ENCODE peak calls at places on chromosomes 16 and 17, in ten cellular contexts. One of them, this sample, is unnamed.

GRCh38 chr16:66275795-66276428 is 90.6 kb upstream of the CDH5 start:
- DNase-seq in A549: peak; percentile 71
- DNase-seq in upper lobe of left lung: no peak
- DNase-seq in stomach: peak; percentile 45
- DNase-seq in HepG2: peak; percentile 61
- DNase-seq in transverse colon: peak; percentile 49
- DNase-seq in H1: peak; percentile 50
- DNase-seq in ovary: no peak
- DNase-seq in suprapubic skin: no peak
- DNase-seq in sigmoid colon: peak; percentile 27
- DNase-seq in this sample: peak; percentile 33

GRCh38 chr17:78889525-78889924 is 13.5 kb downstream of the CEP295NL start:
- DNase-seq in HepG2: no peak
- DNase-seq in transverse colon: peak; percentile 43
- DNase-seq in H1: no peak
- DNase-seq in stomach: no peak
- DNase-seq in A549: no peak
- DNase-seq in suprapubic skin: no peak
- DNase-seq in ovary: no peak
- DNase-seq in sigmoid colon: no peak
- DNase-seq in upper lobe of left lung: no peak
- DNase-seq in this sample: no peak

GRCh38 chr16:85366031-85366763 is 246.9 kb upstream of the GSE1 start:
- DNase-seq in ovary: no peak
- DNase-seq in sigmoid colon: no peak
- DNase-seq in H1: no peak
- DNase-seq in transverse colon: no peak
- DNase-seq in stomach: no peak
- DNase-seq in upper lobe of left lung: peak; percentile 80
- DNase-seq in HepG2: no peak
- DNase-seq in suprapubic skin: peak; percentile 60
- DNase-seq in A549: no peak
- DNase-seq in this sample: no peak

GRCh38 chr16:73710526-73710925 is 586.1 kb upstream of the PSMD7 start:
- DNase-seq in H1: no peak
- DNase-seq in stomach: no peak
- DNase-seq in HepG2: no peak
- DNase-seq in ovary: no peak
- DNase-seq in transverse colon: no peak
- DNase-seq in A549: no peak
- DNase-seq in sigmoid colon: no peak
- DNase-seq in upper lobe of left lung: no peak
- DNase-seq in suprapubic skin: no peak
- DNase-seq in this sample: no peak

GRCh38 chr16:19777061-19777460 is 59.0 kb downstream of the IQCK start:
- DNase-seq in upper lobe of left lung: no peak
- DNase-seq in HepG2: no peak
- DNase-seq in sigmoid colon: no peak
- DNase-seq in ovary: no peak
- DNase-seq in stomach: no peak
- DNase-seq in H1: no peak
- DNase-seq in A549: no peak
- DNase-seq in transverse colon: no peak
- DNase-seq in suprapubic skin: no peak
- DNase-seq in this sample: no peak

GRCh38 chr16:72876221-72876620 is 171.7 kb downstream of the ZFHX3 start:
- DNase-seq in HepG2: no peak
- DNase-seq in stomach: peak; percentile 32
- DNase-seq in sigmoid colon: peak; percentile 86
- DNase-seq in ovary: no peak
- DNase-seq in transverse colon: peak; percentile 44
- DNase-seq in A549: no peak
- DNase-seq in suprapubic skin: no peak
- DNase-seq in upper lobe of left lung: no peak
- DNase-seq in H1: no peak
- DNase-seq in this sample: peak; percentile 50

GRCh38 chr17:75764711-75765421 is at the start of gene GALK1:
- DNase-seq in upper lobe of left lung: peak; percentile 96
- DNase-seq in stomach: peak; percentile 79
- DNase-seq in H1: no peak
- DNase-seq in HepG2: peak; percentile 59
- DNase-seq in A549: peak; percentile 78
- DNase-seq in suprapubic skin: peak; percentile 84
- DNase-seq in transverse colon: peak; percentile 82
- DNase-seq in sigmoid colon: peak; percentile 89
- DNase-seq in ovary: peak; percentile 75
- DNase-seq in this sample: peak; percentile 66

GRCh38 chr17:33112763-33113162 is 121.1 kb downstream of the SPACA3 start:
- DNase-seq in HepG2: no peak
- DNase-seq in stomach: no peak
- DNase-seq in H1: no peak
- DNase-seq in upper lobe of left lung: no peak
- DNase-seq in suprapubic skin: no peak
- DNase-seq in transverse colon: no peak
- DNase-seq in sigmoid colon: no peak
- DNase-seq in ovary: no peak
- DNase-seq in A549: peak; percentile 97
- DNase-seq in this sample: no peak

GRCh38 chr17:38898291-38898679 is 27.1 kb upstream of the LASP1NB start:
- DNase-seq in suprapubic skin: no peak
- DNase-seq in A549: no peak
- DNase-seq in sigmoid colon: no peak
- DNase-seq in HepG2: no peak
- DNase-seq in transverse colon: peak; percentile 62
- DNase-seq in ovary: no peak
- DNase-seq in upper lobe of left lung: no peak
- DNase-seq in stomach: no peak
- DNase-seq in H1: no peak
- DNase-seq in this sample: no peak

GRCh38 chr17:3964203-3965122 is at the start of gene ATP2A3:
- DNase-seq in stomach: peak; percentile 60
- DNase-seq in ovary: no peak
- DNase-seq in H1: no peak
- DNase-seq in upper lobe of left lung: peak; percentile 94
- DNase-seq in transverse colon: peak; percentile 78
- DNase-seq in A549: no peak
- DNase-seq in suprapubic skin: no peak
- DNase-seq in sigmoid colon: no peak
- DNase-seq in HepG2: no peak
- DNase-seq in this sample: no peak

GRCh38 chr17:82917656-82918345 is 78.0 kb upstream of the ZNF750 start:
- DNase-seq in transverse colon: no peak
- DNase-seq in upper lobe of left lung: peak; percentile 58
- DNase-seq in suprapubic skin: no peak
- DNase-seq in HepG2: peak; percentile 23
- DNase-seq in H1: no peak
- DNase-seq in sigmoid colon: no peak
- DNase-seq in A549: no peak
- DNase-seq in ovary: no peak
- DNase-seq in stomach: no peak
- DNase-seq in this sample: no peak

GRCh38 chr16:70460737-70461261 is 6.4 kb downstream of the FCSK start:
- DNase-seq in suprapubic skin: no peak
- DNase-seq in A549: no peak
- DNase-seq in H1: no peak
- DNase-seq in upper lobe of left lung: no peak
- DNase-seq in sigmoid colon: no peak
- DNase-seq in stomach: no peak
- DNase-seq in ovary: no peak
- DNase-seq in transverse colon: no peak
- DNase-seq in HepG2: no peak
- DNase-seq in this sample: no peak

GRCh38 chr17:8918811-8919210 is 46.7 kb downstream of the PIK3R5 start:
- DNase-seq in sigmoid colon: no peak
- DNase-seq in upper lobe of left lung: no peak
- DNase-seq in suprapubic skin: no peak
- DNase-seq in stomach: no peak
- DNase-seq in A549: no peak
- DNase-seq in ovary: no peak
- DNase-seq in H1: no peak
- DNase-seq in HepG2: no peak
- DNase-seq in transverse colon: no peak
- DNase-seq in this sample: no peak

GRCh38 chr17:44379887-44380286 is 9.6 kb downstream of the ITGA2B start:
- DNase-seq in transverse colon: no peak
- DNase-seq in A549: no peak
- DNase-seq in suprapubic skin: no peak
- DNase-seq in stomach: no peak
- DNase-seq in H1: no peak
- DNase-seq in sigmoid colon: no peak
- DNase-seq in ovary: no peak
- DNase-seq in upper lobe of left lung: peak; percentile 58
- DNase-seq in HepG2: no peak
- DNase-seq in this sample: no peak

GRCh38 chr16:68499011-68499410 is 40.1 kb upstream of the ZFP90 start:
- DNase-seq in upper lobe of left lung: no peak
- DNase-seq in stomach: no peak
- DNase-seq in suprapubic skin: no peak
- DNase-seq in transverse colon: no peak
- DNase-seq in A549: no peak
- DNase-seq in sigmoid colon: no peak
- DNase-seq in ovary: no peak
- DNase-seq in H1: no peak
- DNase-seq in HepG2: no peak
- DNase-seq in this sample: no peak
- TF ChIP-seq EP300 in upper lobe of left lung: no peak
- TF ChIP-seq EP300 in stomach: no peak
- TF ChIP-seq EP300 in suprapubic skin: no peak
- TF ChIP-seq EP300 in transverse colon: no peak
- TF ChIP-seq EP300 in A549: no peak
- TF ChIP-seq EP300 in sigmoid colon: no peak
- TF ChIP-seq EP300 in ovary: no peak
- TF ChIP-seq EP300 in H1: no peak
- TF ChIP-seq EP300 in HepG2: no peak
- TF ChIP-seq EP300 in this sample: no peak

GRCh38 chr16:1494129-1494640 is 1.0 kb downstream of the TELO2 start:
- DNase-seq in HepG2: peak; percentile 27
- DNase-seq in A549: peak; percentile 77
- DNase-seq in upper lobe of left lung: peak; percentile 74
- DNase-seq in transverse colon: peak; percentile 32
- DNase-seq in sigmoid colon: peak; percentile 81
- DNase-seq in stomach: peak; percentile 44
- DNase-seq in H1: peak; percentile 19
- DNase-seq in suprapubic skin: peak; percentile 80
- DNase-seq in ovary: peak; percentile 43
- DNase-seq in this sample: peak; percentile 26
- TF ChIP-seq CTCF in HepG2: peak; percentile 84
- TF ChIP-seq CTCF in A549: peak; percentile 36
- TF ChIP-seq CTCF in upper lobe of left lung: peak; percentile 72
- TF ChIP-seq CTCF in transverse colon: no peak
- TF ChIP-seq CTCF in sigmoid colon: peak; percentile 38
- TF ChIP-seq CTCF in stomach: peak; percentile 9
- TF ChIP-seq CTCF in H1: peak; percentile 48
- TF ChIP-seq CTCF in suprapubic skin: peak; percentile 37
- TF ChIP-seq CTCF in ovary: peak; percentile 18
- TF ChIP-seq CTCF in this sample: no peak

GRCh38 chr17:81418710-81419332 is 23.6 kb downstream of the BAHCC1 start:
- DNase-seq in H1: no peak
- DNase-seq in transverse colon: no peak
- DNase-seq in A549: peak; percentile 84
- DNase-seq in upper lobe of left lung: no peak
- DNase-seq in sigmoid colon: no peak
- DNase-seq in HepG2: no peak
- DNase-seq in suprapubic skin: no peak
- DNase-seq in ovary: no peak
- DNase-seq in stomach: no peak
- DNase-seq in this sample: no peak

GRCh38 chr17:81419886-81420768 is 24.9 kb downstream of the BAHCC1 start:
- DNase-seq in upper lobe of left lung: peak; percentile 87
- DNase-seq in stomach: peak; percentile 58
- DNase-seq in suprapubic skin: no peak
- DNase-seq in H1: no peak
- DNase-seq in HepG2: no peak
- DNase-seq in ovary: no peak
- DNase-seq in transverse colon: no peak
- DNase-seq in A549: peak; percentile 56
- DNase-seq in sigmoid colon: peak; percentile 85
- DNase-seq in this sample: no peak

GRCh38 chr17:81422776-81423697 is 27.8 kb downstream of the BAHCC1 start:
- DNase-seq in stomach: peak; percentile 74
- DNase-seq in suprapubic skin: peak; percentile 91
- DNase-seq in HepG2: peak; percentile 60
- DNase-seq in transverse colon: peak; percentile 60
- DNase-seq in upper lobe of left lung: peak; percentile 93
- DNase-seq in A549: peak; percentile 96
- DNase-seq in H1: no peak
- DNase-seq in sigmoid colon: peak; percentile 92
- DNase-seq in ovary: peak; percentile 80
- DNase-seq in this sample: no peak

GRCh38 chr17:81419333-81419885 is 24.2 kb downstream of the BAHCC1 start:
- DNase-seq in stomach: peak; percentile 84
- DNase-seq in transverse colon: peak; percentile 82
- DNase-seq in ovary: peak; percentile 93
- DNase-seq in sigmoid colon: peak; percentile 96
- DNase-seq in upper lobe of left lung: peak; percentile 93
- DNase-seq in A549: peak; percentile 97
- DNase-seq in H1: no peak
- DNase-seq in HepG2: no peak
- DNase-seq in suprapubic skin: peak; percentile 94
- DNase-seq in this sample: no peak

DNA sequence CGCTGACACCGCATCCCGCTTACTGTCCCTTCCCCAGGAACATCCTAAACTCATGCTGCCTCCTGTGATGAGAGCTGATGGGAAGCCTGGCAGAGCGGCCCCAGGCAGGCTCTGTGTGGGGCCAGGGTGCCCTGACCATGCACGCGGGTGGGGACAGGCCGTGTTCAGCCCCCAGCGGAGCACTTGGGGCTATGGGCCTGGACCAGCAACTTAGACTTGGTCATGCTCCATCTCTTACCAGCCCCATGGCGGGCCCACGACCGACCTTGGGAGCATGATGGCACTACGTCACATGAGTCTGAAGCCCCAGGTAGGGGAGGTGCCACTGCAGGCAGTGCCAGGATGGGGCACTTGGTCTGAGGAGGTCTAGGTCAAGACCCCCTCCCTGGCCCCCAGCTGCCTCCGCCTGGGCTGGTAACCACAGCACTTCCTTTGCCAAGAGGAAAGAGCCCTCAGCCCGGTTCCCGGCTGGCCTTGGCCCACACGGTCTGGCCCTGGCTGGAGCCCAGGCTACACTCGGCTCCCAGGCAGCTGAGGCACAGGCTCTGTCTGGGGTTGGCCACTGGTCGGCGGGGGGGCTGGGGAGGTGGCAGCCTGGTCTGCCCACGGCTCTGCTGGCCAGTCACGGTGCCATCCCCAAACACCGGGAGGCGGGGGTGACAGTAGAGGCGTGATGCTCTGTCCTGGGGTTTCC is 25.7 kb downstream of the BAHCC1 start:
- DNase-seq in A549: no peak
- DNase-seq in upper lobe of left lung: peak; percentile 90
- DNase-seq in sigmoid colon: no peak
- DNase-seq in HepG2: no peak
- DNase-seq in stomach: peak; percentile 82
- DNase-seq in transverse colon: no peak
- DNase-seq in suprapubic skin: no peak
- DNase-seq in H1: no peak
- DNase-seq in ovary: peak; percentile 74
- DNase-seq in this sample: no peak
- TF ChIP-seq EP300 in A549: no peak
- TF ChIP-seq EP300 in upper lobe of left lung: no peak
- TF ChIP-seq EP300 in sigmoid colon: no peak
- TF ChIP-seq EP300 in HepG2: no peak
- TF ChIP-seq EP300 in stomach: no peak
- TF ChIP-seq EP300 in transverse colon: no peak
- TF ChIP-seq EP300 in suprapubic skin: no peak
- TF ChIP-seq EP300 in H1: no peak
- TF ChIP-seq EP300 in ovary: no peak
- TF ChIP-seq EP300 in this sample: no peak

GRCh38 chr17:48522990-48523389 is 7.8 kb downstream of the HOXB1 start:
- DNase-seq in transverse colon: no peak
- DNase-seq in H1: no peak
- DNase-seq in A549: peak; percentile 48
- DNase-seq in ovary: no peak
- DNase-seq in upper lobe of left lung: no peak
- DNase-seq in stomach: no peak
- DNase-seq in HepG2: no peak
- DNase-seq in sigmoid colon: no peak
- DNase-seq in suprapubic skin: no peak
- DNase-seq in this sample: no peak
- TF ChIP-seq CTCF in transverse colon: no peak
- TF ChIP-seq CTCF in H1: peak; percentile 23
- TF ChIP-seq CTCF in A549: peak; percentile 39
- TF ChIP-seq CTCF in ovary: no peak
- TF ChIP-seq CTCF in upper lobe of left lung: no peak
- TF ChIP-seq CTCF in stomach: no peak
- TF ChIP-seq CTCF in HepG2: no peak
- TF ChIP-seq CTCF in sigmoid colon: no peak
- TF ChIP-seq CTCF in suprapubic skin: no peak
- TF ChIP-seq CTCF in this sample: no peak